ENCODE peak calls at places on chromosomes 1 and 21, in five cellular contexts. V is colonic mucosa; P is Peyer's patch; S is naive thymus-derived CD4-positive, alpha-beta T cell; O is CD4-positive, CD25-positive, alpha-beta regulatory T cell. N is an unnamed sample.

GRCh38 chr21:40471103-40471502 is 375.9 kb downstream of the DSCAM start:
- DNase-seq in V (no peak), P (no peak), S (no peak), O (no peak), N (no peak)

GRCh38 chr1:65068202-65069011 is 79.6 kb upstream of the AK4 start:
- DNase-seq in V (peak), P (peak), S (no peak), O (peak), N (peak)

GRCh38 chr1:203888807-203889251 is 27.4 kb downstream of the SNRPE start:
- DNase-seq in V (no peak), P (no peak), S (no peak), O (no peak), N (no peak)

GRCh38 chr1:180643693-180644092 is 11.9 kb downstream of the XPR1 start:
- DNase-seq in V (no peak), P (no peak), S (no peak), O (no peak), N (peak)

GRCh38 chr21:17455451-17455850 is 57.4 kb upstream of the CXADR start:
- DNase-seq in V (peak), P (peak), S (no peak), O (no peak), N (no peak)

GRCh38 chr1:15231714-15232201 is 15.3 kb upstream of the FHAD1 start:
- DNase-seq in V (no peak), P (no peak), S (no peak), O (peak), N (no peak)

GRCh38 chr1:74005533-74005932 is 192.4 kb downstream of the LRRIQ3 start:
- DNase-seq in V (no peak), P (no peak), S (no peak), O (no peak), N (no peak)

GRCh38 chr1:1583667-1584010 is 9.0 kb upstream of the SSU72 start:
- DNase-seq in V (no peak), P (no peak), S (no peak), O (no peak), N (no peak)

GRCh38 chr1:54987830-54988705 is 7.6 kb downstream of the TMEM61 start:
- DNase-seq in V (no peak), P (no peak), S (no peak), O (no peak), N (no peak)

GRCh38 chr1:212286437-212287131 is 1.4 kb downstream of the PPP2R5A start:
- DNase-seq in V (peak), P (no peak), S (peak), O (no peak), N (no peak)

GRCh38 chr1:2594641-2595131 is 8.1 kb downstream of the PRXL2B start:
- DNase-seq in V (no peak), P (peak), S (peak), O (no peak), N (no peak)

GRCh38 chr21:15293251-15293650 is 228.5 kb upstream of the NRIP1 start:
- DNase-seq in V (no peak), P (no peak), S (no peak), O (no peak), N (no peak)

GRCh38 chr1:10693497-10694273 is 102.8 kb downstream of the CASZ1 start:
- DNase-seq in V (no peak), P (peak), S (peak), O (peak), N (peak)

GRCh38 chr1:221822591-221822990 is 80.7 kb upstream of the DUSP10 start:
- DNase-seq in V (no peak), P (no peak), S (no peak), O (no peak), N (no peak)

GRCh38 chr21:41750532-41751151 is 16.2 kb downstream of the RIPK4 start:
- DNase-seq in V (no peak), P (no peak), S (no peak), O (no peak), N (no peak)

GRCh38 chr1:160761886-160762285 is 22.8 kb downstream of the SLAMF7 start:
- DNase-seq in V (no peak), P (no peak), S (no peak), O (no peak), N (no peak)

DNA sequence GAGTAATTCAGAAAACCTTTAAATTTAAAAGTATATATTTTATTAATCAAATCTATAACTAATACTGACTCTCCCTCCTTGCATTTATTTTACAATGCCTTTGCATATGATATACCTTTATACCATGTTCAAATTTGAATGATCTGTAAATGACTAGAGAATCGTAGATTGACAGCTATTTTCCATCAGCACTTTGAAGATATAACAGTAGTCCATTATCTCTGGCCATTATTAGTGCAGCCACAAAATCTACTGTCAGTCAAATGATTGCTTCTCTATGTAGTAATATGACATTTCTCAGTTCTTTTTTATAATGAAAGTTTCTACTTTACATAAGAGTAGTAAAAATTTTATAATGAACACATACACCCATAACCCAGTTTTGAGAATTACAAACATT is 1054.8 kb upstream of the B3GALT2 start:
- DNase-seq in V (no peak), P (no peak), S (no peak), O (no peak), N (no peak)
- H3K27ac ChIP-seq in V (no peak), P (no peak), S (no peak), O (no peak), N (no peak)

GRCh38 chr1:27011058-27011764 is 1.4 kb downstream of the TENT5B start:
- DNase-seq in V (no peak), P (no peak), S (no peak), O (no peak), N (peak)
- H3K27ac ChIP-seq in V (peak), P (no peak), S (no peak), O (no peak), N (peak)

DNA sequence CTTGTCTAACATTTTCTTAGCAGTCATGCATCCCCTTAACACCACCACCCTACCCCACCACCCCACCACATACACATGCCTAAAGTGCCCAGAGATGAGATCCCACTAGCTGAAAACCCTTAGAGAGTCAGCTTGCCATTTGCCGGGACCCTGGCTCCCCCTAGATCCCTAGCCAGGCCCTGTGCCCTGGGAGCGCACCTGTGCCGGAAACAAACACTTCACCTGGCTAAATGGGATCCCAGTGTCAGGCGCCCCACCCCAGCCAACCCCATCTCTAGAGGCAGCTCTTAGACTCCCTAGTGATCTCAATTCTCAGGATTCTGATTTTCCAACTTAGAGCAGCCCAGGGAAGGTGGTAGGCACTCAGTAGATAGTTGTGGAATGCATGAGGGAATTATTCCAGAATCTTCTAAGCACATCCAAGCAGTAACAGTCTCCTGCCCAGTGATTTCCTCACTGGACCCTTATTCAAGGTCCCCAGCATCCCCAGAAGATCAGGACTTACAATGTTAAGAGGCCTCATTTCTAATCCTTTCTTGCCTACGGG is 105.2 kb downstream of the LAMC2 start:
- DNase-seq in V (no peak), P (no peak), S (no peak), O (no peak), N (no peak)
- H3K27ac ChIP-seq in V (no peak), P (no peak), S (no peak), O (no peak), N (no peak)

GRCh38 chr1:29202053-29202452 is 20.4 kb upstream of the SRSF4 start:
- DNase-seq in V (no peak), P (no peak), S (no peak), O (no peak), N (no peak)
- H3K27ac ChIP-seq in V (peak), P (peak), S (no peak), O (no peak), N (peak)

GRCh38 chr1:226481133-226481532 is 67.4 kb upstream of the STUM start:
- DNase-seq in V (no peak), P (no peak), S (no peak), O (no peak), N (no peak)

GRCh38 chr1:226482196-226482595 is 66.4 kb upstream of the STUM start:
- DNase-seq in V (no peak), P (no peak), S (no peak), O (no peak), N (no peak)

GRCh38 chr1:226480459-226480858 is 68.1 kb upstream of the STUM start:
- DNase-seq in V (peak), P (peak), S (no peak), O (no peak), N (no peak)

GRCh38 chr1:226485192-226485591 is 63.4 kb upstream of the STUM start:
- DNase-seq in V (peak), P (no peak), S (no peak), O (no peak), N (no peak)

DNA sequence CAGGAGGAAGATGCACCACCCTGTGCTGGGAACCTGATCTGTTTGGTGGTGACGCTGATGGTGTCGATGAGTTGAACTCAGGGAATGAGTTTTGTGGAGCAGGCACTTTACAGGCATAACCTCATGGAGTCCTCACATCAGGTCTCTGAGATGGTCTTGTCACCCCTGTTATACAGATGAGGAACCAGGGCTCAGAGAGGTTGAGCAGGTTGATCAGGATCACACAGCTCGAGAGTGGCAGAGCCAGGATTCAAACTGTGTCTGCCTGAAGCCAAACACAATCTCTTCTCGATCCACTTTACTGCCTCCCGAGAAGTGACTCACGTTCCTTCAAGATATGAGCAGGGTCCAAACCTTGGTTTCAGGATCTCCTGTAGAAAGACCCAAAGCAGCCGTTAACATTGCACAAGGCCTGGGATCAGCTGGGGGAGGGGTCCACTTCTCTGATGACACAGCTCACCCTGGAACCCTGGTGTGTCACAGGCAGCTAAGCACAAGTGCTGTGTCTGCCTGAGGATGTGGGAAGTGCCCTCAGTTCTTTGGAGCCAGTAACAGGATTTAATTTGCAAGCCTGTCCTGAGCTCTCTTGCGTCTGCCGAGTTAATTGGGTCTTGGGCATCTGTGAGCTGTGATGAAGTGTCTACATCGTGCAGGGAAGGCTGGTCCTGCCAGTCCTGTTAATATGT is 65.4 kb upstream of the STUM start:
- DNase-seq in V (no peak), P (no peak), S (no peak), O (no peak), N (no peak)
- H3K27ac ChIP-seq in V (no peak), P (no peak), S (no peak), O (no peak), N (no peak)

GRCh38 chr1:205704891-205705290 is 24.6 kb upstream of the SLC45A3 start:
- DNase-seq in V (no peak), P (no peak), S (no peak), O (no peak), N (no peak)
- H3K27ac ChIP-seq in V (no peak), P (no peak), S (no peak), O (no peak), N (no peak)

N was measured in body of pancreas.